ENCODE peak calls at places on chromosome X, in four cellular contexts. Z is NCI-H1694 treated with DMSO at 0.1 percent for 48 hours; A is CD8-positive, alpha-beta T cell; R is ELR. V is an unnamed sample.

GRCh38 chrX:617891-618290 is 12.7 kb upstream of the SHOX start:
- DNase-seq in Z (no peak), A (no peak), R (no peak), V (no peak)

GRCh38 chrX:103919336-103919682 is 43.1 kb upstream of the TMSB15B start:
- DNase-seq in Z (peak), A (no peak), R (peak), V (peak)

GRCh38 chrX:108173874-108174273 is 82.3 kb downstream of the ATG4A start:
- DNase-seq in Z (no peak), A (no peak), R (no peak), V (no peak)

GRCh38 chrX:50799531-50799961 is 14.4 kb downstream of the SHROOM4 start:
- DNase-seq in Z (no peak), A (no peak), R (no peak), V (no peak)

GRCh38 chrX:130145123-130145522 is 20.5 kb downstream of the AIFM1 start:
- DNase-seq in Z (no peak), A (no peak), R (peak), V (no peak)

GRCh38 chrX:106726485-106727437 is at the start of gene RNF128:
- DNase-seq in Z (no peak), A (no peak), R (peak), V (peak)

GRCh38 chrX:123818243-123818642 is 41.6 kb upstream of the XIAP start:
- DNase-seq in Z (no peak), A (no peak), R (peak), V (no peak)

GRCh38 chrX:23898412-23898959 is 9.3 kb downstream of the APOO start:
- DNase-seq in Z (no peak), A (no peak), R (peak), V (peak)

GRCh38 chrX:51893931-51894696 is 691 bp downstream of the MAGED1 start:
- DNase-seq in Z (peak), A (peak), R (peak), V (peak)

GRCh38 chrX:110795645-110796510 is at the start of gene CHRDL1:
- DNase-seq in Z (peak), A (no peak), R (peak), V (no peak)

GRCh38 chrX:115958687-115959359 is 211.7 kb upstream of the AGTR2 start:
- DNase-seq in Z (peak), A (no peak), R (no peak), V (peak)

GRCh38 chrX:46588263-46588662 is 14.7 kb downstream of the CHST7 start:
- DNase-seq in Z (no peak), A (peak), R (peak), V (no peak)

GRCh38 chrX:110086916-110087484 is 84.1 kb downstream of the TMEM164 start:
- DNase-seq in Z (no peak), A (no peak), R (peak), V (no peak)

GRCh38 chrX:20461576-20461975 is 194.9 kb upstream of the RPS6KA3 start:
- DNase-seq in Z (no peak), A (no peak), R (peak), V (no peak)